ENCODE peak calls at places on chromosome 3, in nine cellular contexts. Z is kidney tubule cell; O is HEK293T; S is posterior cingulate gyrus; C is stimulated activated CD8-positive, alpha-beta memory T cell treated with anti-CD3 and anti-CD28 coated beads, Interleukin-4, amount 100 ng/mL, for 24 hours; V is ELR; J is CD4-positive, alpha-beta memory T cell; A is stimulated activated CD4-positive, alpha-beta T cell treated with anti-CD3 and anti-CD28 coated beads, TNF-alpha, amount 100 ng/mL, for 1 hour; R is NCI-H1436. K is an unnamed sample.
A peak's percentile ranks its signal among the peaks of the same experiment; 100 is the strongest.

GRCh38 chr3:37526511-37526910 is 335.2 kb upstream of the CTDSPL start:
- DNase-seq in J (no peak), V (no peak), S (peak; percentile 84), R (no peak), O (no peak), A (no peak), Z (no peak), C (no peak), K (peak; percentile 64)

GRCh38 chr3:160886421-160886820 is 130.4 kb downstream of the PPM1L start:
- DNase-seq in S (peak; percentile 30), R (no peak), C (no peak), Z (no peak), J (no peak), V (no peak), O (no peak), A (no peak), K (no peak)

GRCh38 chr3:159565313-159565712 is 423.3 kb upstream of the IL12A start:
- DNase-seq in A (no peak), O (no peak), J (no peak), C (no peak), V (peak; percentile 16), R (no peak), Z (no peak), S (no peak), K (no peak)

GRCh38 chr3:135040321-135041110 is 245.5 kb downstream of the EPHB1 start:
- DNase-seq in O (no peak), J (no peak), R (no peak), S (no peak), A (no peak), C (no peak), V (no peak), Z (no peak), K (no peak)

GRCh38 chr3:149407898-149408297 is 30.4 kb upstream of the TM4SF1 start:
- DNase-seq in J (no peak), C (no peak), O (no peak), V (no peak), A (no peak), Z (no peak), S (no peak), R (no peak), K (no peak)

GRCh38 chr3:120780977-120781376 is 38.4 kb downstream of the GTF2E1 start:
- DNase-seq in S (no peak), R (no peak), V (peak; percentile 97), Z (peak; percentile 16), C (no peak), O (no peak), J (no peak), A (no peak), K (no peak)

GRCh38 chr3:182364723-182365650 is 428.3 kb upstream of the ATP11B start:
- DNase-seq in S (peak; percentile 91), R (peak; percentile 97), O (peak; percentile 18), V (no peak), C (no peak), Z (peak; percentile 78), A (no peak), J (no peak), K (peak; percentile 21)

GRCh38 chr3:10581716-10582115 is 76.3 kb upstream of the ATP2B2 start:
- DNase-seq in C (no peak), V (no peak), R (no peak), O (no peak), S (no peak), A (no peak), J (no peak), Z (no peak), K (no peak)

GRCh38 chr3:122383915-122384697 is at the start of gene FAM162A:
- DNase-seq in Z (peak; percentile 96), C (peak; percentile 88), V (peak; percentile 92), J (peak; percentile 92), A (peak; percentile 82), S (peak; percentile 99), R (peak; percentile 95), O (peak; percentile 90), K (peak; percentile 96)

GRCh38 chr3:128318275-128318920 is 148.3 kb downstream of the DNAJB8 start:
- DNase-seq in C (no peak), O (no peak), Z (no peak), J (no peak), R (no peak), S (peak; percentile 41), A (no peak), V (no peak), K (peak; percentile 7)

GRCh38 chr3:36494461-36495109 is 114.3 kb downstream of the STAC start:
- DNase-seq in A (no peak), J (no peak), S (no peak), O (no peak), C (no peak), V (peak; percentile 8), Z (no peak), R (no peak), K (no peak)

GRCh38 chr3:100957407-100958100 is 35.7 kb downstream of the ABI3BP start:
- DNase-seq in R (no peak), Z (peak; percentile 4), S (no peak), C (no peak), A (no peak), V (peak; percentile 6), J (no peak), O (no peak), K (no peak)

GRCh38 chr3:123397921-123398785 is 50.7 kb downstream of the ADCY5 start:
- DNase-seq in Z (no peak), S (peak; percentile 67), C (no peak), A (no peak), V (no peak), O (no peak), R (no peak), J (no peak), K (no peak)

GRCh38 chr3:178703268-178703975 is 167.2 kb downstream of the KCNMB2 start:
- DNase-seq in S (no peak), J (no peak), C (no peak), V (peak; percentile 45), R (no peak), O (no peak), A (no peak), Z (peak; percentile 68), K (no peak)

GRCh38 chr3:172647823-172648222 is 63.0 kb downstream of the NCEH1 start:
- DNase-seq in R (no peak), J (no peak), O (no peak), S (no peak), A (no peak), V (no peak), C (no peak), Z (peak; percentile 54), K (no peak)

GRCh38 chr3:151537751-151538150 is 76.9 kb upstream of the IGSF10 start:
- DNase-seq in Z (peak; percentile 10), V (peak; percentile 50), S (no peak), R (no peak), O (no peak), A (no peak), C (no peak), J (no peak), K (no peak)

GRCh38 chr3:39362812-39363211 is 20.4 kb upstream of the SLC25A38 start:
- DNase-seq in Z (no peak), S (no peak), A (no peak), R (no peak), O (no peak), V (no peak), J (no peak), C (no peak), K (no peak)

GRCh38 chr3:98777801-98778220 is 14.7 kb downstream of the ST3GAL6 start:
- DNase-seq in R (no peak), C (no peak), Z (peak; percentile 75), V (peak; percentile 28), S (no peak), O (no peak), J (no peak), A (no peak), K (no peak)

GRCh38 chr3:59185586-59186381 is 136.0 kb upstream of the CFAP20DC start:
- DNase-seq in V (peak; percentile 3), C (no peak), A (no peak), J (no peak), O (no peak), Z (peak; percentile 1), R (no peak), S (no peak), K (no peak)

GRCh38 chr3:73500321-73500720 is 124.4 kb downstream of the PDZRN3 start:
- DNase-seq in Z (no peak), C (no peak), O (no peak), A (no peak), J (no peak), S (no peak), R (no peak), V (no peak), K (no peak)

GRCh38 chr3:16433701-16434151 is 79.8 kb downstream of the RFTN1 start:
- DNase-seq in C (no peak), J (no peak), V (no peak), O (no peak), S (peak; percentile 44), Z (no peak), A (no peak), R (no peak), K (no peak)

GRCh38 chr3:135851201-135852061 is 114.1 kb upstream of the PPP2R3A start:
- DNase-seq in A (no peak), R (peak; percentile 69), C (no peak), Z (peak; percentile 50), V (peak; percentile 18), S (no peak), O (no peak), J (no peak), K (no peak)

GRCh38 chr3:12147263-12147780 is 11.4 kb downstream of the TIMP4 start:
- DNase-seq in J (no peak), Z (no peak), R (no peak), V (no peak), S (no peak), C (no peak), O (no peak), A (no peak), K (no peak)

GRCh38 chr3:47849186-47850061 is 46.5 kb downstream of the DHX30 start:
- DNase-seq in V (no peak), C (no peak), A (no peak), R (no peak), J (no peak), Z (no peak), S (peak; percentile 88), O (no peak), K (no peak)

GRCh38 chr3:188316021-188316722 is 162.2 kb downstream of the LPP start:
- DNase-seq in R (no peak), S (no peak), J (no peak), A (no peak), C (no peak), V (no peak), Z (no peak), O (no peak), K (peak; percentile 55)

GRCh38 chr3:140995881-140996280 is 54.2 kb downstream of the SLC25A36 start:
- DNase-seq in R (no peak), O (no peak), A (no peak), V (no peak), Z (no peak), J (no peak), C (no peak), S (no peak), K (peak; percentile 47)

K was measured in testis.